ENCODE peak calls at places on chromosomes 3 and 15, in seven cellular contexts. G, B, S, U, Z, V and R are unnamed samples.

GRCh38 chr3:78186404-78186803 is 1146.5 kb downstream of the ROBO2 start:
- DNase-seq in G (no peak), B (no peak), S (no peak), U (no peak), Z (no peak), V (no peak), R (no peak)

GRCh38 chr3:196414469-196414868 is 17.8 kb downstream of the UBXN7 start:
- DNase-seq in G (no peak), B (no peak), S (no peak), U (no peak), Z (no peak), V (no peak), R (no peak)

GRCh38 chr3:105222568-105223093 is 144.1 kb upstream of the ALCAM start:
- DNase-seq in G (no peak), B (no peak), S (no peak), U (no peak), Z (no peak), V (no peak), R (no peak)

GRCh38 chr3:17339233-17339632 is 403.2 kb downstream of the TBC1D5 start:
- DNase-seq in G (no peak), B (no peak), S (no peak), U (no peak), Z (no peak), V (no peak), R (no peak)

GRCh38 chr3:192935441-192935840 is 17.8 kb upstream of the MB21D2 start:
- DNase-seq in G (no peak), B (no peak), S (no peak), U (no peak), Z (no peak), V (no peak), R (no peak)

GRCh38 chr3:187640823-187641135 is 29.4 kb downstream of the SST start:
- DNase-seq in G (no peak), B (no peak), S (no peak), U (no peak), Z (no peak), V (no peak), R (no peak)

GRCh38 chr15:82039871-82040270 is 5.9 kb downstream of the MEX3B start:
- DNase-seq in G (no peak), B (no peak), S (no peak), U (no peak), Z (no peak), V (no peak), R (no peak)

GRCh38 chr3:42699511-42699971 is 3.1 kb downstream of the HHATL start:
- DNase-seq in G (peak), B (no peak), S (no peak), U (no peak), Z (no peak), V (no peak), R (no peak)

GRCh38 chr3:5231067-5231466 is 43.6 kb downstream of the EDEM1 start:
- DNase-seq in G (no peak), B (no peak), S (no peak), U (no peak), Z (no peak), V (no peak), R (no peak)

GRCh38 chr3:62168356-62168755 is 205.0 kb downstream of the FEZF2 start:
- DNase-seq in G (no peak), B (no peak), S (no peak), U (no peak), Z (no peak), V (no peak), R (no peak)

GRCh38 chr3:64399205-64399800 is 174.0 kb upstream of the PRICKLE2 start:
- DNase-seq in G (no peak), B (peak), S (peak), U (no peak), Z (no peak), V (no peak), R (no peak)

GRCh38 chr3:121126378-121127035 is 218.5 kb downstream of the STXBP5L start:
- DNase-seq in G (no peak), B (no peak), S (no peak), U (no peak), Z (no peak), V (no peak), R (no peak)

GRCh38 chr3:37639922-37640321 is 221.8 kb upstream of the CTDSPL start:
- DNase-seq in G (no peak), B (no peak), S (no peak), U (no peak), Z (no peak), V (no peak), R (no peak)

GRCh38 chr3:9198261-9198660 is 51.2 kb downstream of the SRGAP3 start:
- DNase-seq in G (no peak), B (no peak), S (no peak), U (no peak), Z (no peak), V (no peak), R (no peak)

GRCh38 chr15:39936187-39936586 is 2.3 kb downstream of the EIF2AK4 start:
- DNase-seq in G (no peak), B (no peak), S (peak), U (no peak), Z (no peak), V (no peak), R (no peak)

GRCh38 chr15:39935241-39935640 is 1.3 kb downstream of the EIF2AK4 start:
- DNase-seq in G (no peak), B (no peak), S (peak), U (no peak), Z (no peak), V (no peak), R (no peak)

GRCh38 chr15:39934415-39935044 is 615 bp downstream of the EIF2AK4 start:
- DNase-seq in G (no peak), B (no peak), S (no peak), U (no peak), Z (no peak), V (no peak), R (no peak)

GRCh38 chr15:39936681-39937080 is 2.8 kb downstream of the EIF2AK4 start:
- DNase-seq in G (no peak), B (no peak), S (peak), U (no peak), Z (no peak), V (no peak), R (no peak)

GRCh38 chr15:39931615-39932014 is 2.3 kb upstream of the EIF2AK4 start:
- DNase-seq in G (no peak), B (no peak), S (no peak), U (no peak), Z (no peak), V (no peak), R (no peak)
- TF ChIP-seq CTCF in G (no peak), B (no peak), S (no peak), U (no peak), Z (no peak), V (no peak), R (no peak)

GRCh38 chr3:153830552-153830951 is 290.6 kb upstream of the ARHGEF26 start:
- DNase-seq in G (no peak), B (no peak), S (no peak), U (no peak), Z (no peak), V (no peak), R (no peak)

GRCh38 chr3:153840487-153840886 is 280.7 kb upstream of the ARHGEF26 start:
- DNase-seq in G (no peak), B (no peak), S (no peak), U (no peak), Z (no peak), V (no peak), R (no peak)

GRCh38 chr3:153829596-153830170 is 291.5 kb upstream of the ARHGEF26 start:
- DNase-seq in G (no peak), B (no peak), S (peak), U (no peak), Z (no peak), V (no peak), R (no peak)

DNA sequence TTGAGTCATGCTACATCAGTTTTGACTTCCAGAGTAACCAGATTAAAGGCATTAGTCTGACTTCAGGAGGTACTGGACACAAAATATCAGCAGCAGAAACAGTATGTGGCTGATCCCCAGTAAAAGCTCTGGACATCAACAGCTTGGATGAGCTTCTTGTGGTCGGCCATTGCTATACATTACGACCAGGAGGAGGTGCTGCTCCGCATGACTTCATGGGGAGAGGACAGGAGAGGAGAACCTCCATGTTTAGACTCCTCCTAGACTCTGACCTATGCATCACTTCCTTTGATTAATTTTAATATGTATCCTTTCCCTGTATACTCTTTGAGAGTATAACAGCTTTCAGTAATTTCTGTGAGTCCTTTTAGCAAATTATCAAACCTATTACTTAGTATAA is 285.6 kb upstream of the ARHGEF26 start:
- DNase-seq in G (no peak), B (no peak), S (no peak), U (no peak), Z (no peak), V (no peak), R (no peak)
- TF ChIP-seq CTCF in G (no peak), B (peak), S (no peak), U (no peak), Z (no peak), V (no peak), R (no peak)

DNA sequence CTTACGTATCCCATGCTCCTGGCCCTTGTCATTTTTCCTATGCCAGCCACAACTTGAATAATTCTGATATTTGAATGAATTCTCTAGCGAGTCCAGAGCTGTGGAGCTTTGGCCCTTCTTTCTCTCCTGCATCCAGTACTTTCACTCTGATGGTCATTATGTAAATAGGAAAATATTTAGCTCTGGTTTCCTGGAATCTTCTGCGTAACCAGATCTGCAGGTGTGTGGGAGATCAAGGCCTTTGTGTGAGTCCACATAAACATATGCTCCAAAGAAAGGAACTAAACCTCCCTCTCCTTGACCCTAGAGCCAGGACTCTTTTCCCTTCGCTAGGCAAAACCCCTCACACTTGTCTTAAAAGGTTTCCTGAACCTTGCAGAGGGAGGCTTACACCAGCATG is 132.5 kb upstream of the THBS1 start:
- DNase-seq in G (no peak), B (no peak), S (no peak), U (no peak), Z (no peak), V (no peak), R (no peak)
- TF ChIP-seq CTCF in G (no peak), B (no peak), S (no peak), U (no peak), Z (no peak), V (no peak), R (no peak)

GRCh38 chr3:44969170-44969569 is 6.8 kb downstream of the ZDHHC3 start:
- DNase-seq in G (no peak), B (no peak), S (no peak), U (no peak), Z (no peak), V (no peak), R (no peak)
- TF ChIP-seq CTCF in G (no peak), B (no peak), S (no peak), U (no peak), Z (no peak), V (no peak), R (no peak)

GRCh38 chr15:96858693-96859092 is 528.2 kb downstream of the NR2F2 start:
- DNase-seq in G (no peak), B (no peak), S (no peak), U (no peak), Z (no peak), V (no peak), R (no peak)

GRCh38 chr15:96860746-96861145 is 530.2 kb downstream of the NR2F2 start:
- DNase-seq in G (no peak), B (no peak), S (no peak), U (no peak), Z (no peak), V (no peak), R (no peak)
- TF ChIP-seq CTCF in G (no peak), B (no peak), S (no peak), U (no peak), Z (no peak), V (no peak), R (no peak)